ENCODE peak calls at places on chromosomes 4 and X, in nine cellular contexts. X is fibroblast of mammary gland; Z is left lung; J is mucosa of descending colon; S is cardiac muscle cell; I is mammary epithelial cell; Y is DND-41; W is PC-9; R is CD8-positive, alpha-beta T cell. M is an unnamed sample.
A peak's percentile ranks its signal among the peaks of the same experiment; 100 is the strongest.

GRCh38 chr4:76016383-76016782 is 6.9 kb downstream of the CXCL10 start:
- DNase-seq in S (no peak), W (peak; percentile 28), X (no peak), Y (no peak), R (no peak), I (peak; percentile 80), Z (no peak), J (no peak), M (no peak)

GRCh38 chrX:112642349-112642748 is 37.4 kb downstream of the LHFPL1 start:
- DNase-seq in W (peak; percentile 18), Z (no peak), R (peak; percentile 0), J (peak; percentile 23), X (peak; percentile 64), Y (peak; percentile 55), I (peak; percentile 43), S (peak; percentile 77), M (peak; percentile 20)

GRCh38 chrX:70171636-70172035 is 5.6 kb upstream of the DGAT2L6 start:
- DNase-seq in W (no peak), S (no peak), Z (no peak), Y (no peak), I (peak; percentile 51), X (peak; percentile 28), J (no peak), R (no peak), M (no peak)

GRCh38 chr4:155371432-155372043 is 5.2 kb downstream of the MAP9 start:
- DNase-seq in S (peak; percentile 33), Z (no peak), Y (no peak), R (no peak), J (no peak), X (peak; percentile 53), W (no peak), I (peak; percentile 5), M (no peak)

GRCh38 chr4:89657931-89658700 is 178.8 kb downstream of the SNCA start:
- DNase-seq in X (peak; percentile 53), Z (no peak), J (no peak), R (no peak), W (no peak), I (no peak), S (peak; percentile 13), Y (no peak), M (no peak)

GRCh38 chr4:106160560-106160959 is 155.4 kb downstream of the TBCK start:
- DNase-seq in J (no peak), X (no peak), Y (no peak), W (no peak), I (no peak), Z (no peak), R (no peak), S (no peak), M (no peak)

GRCh38 chrX:71637253-71637618 is 18.9 kb upstream of the CXCR3 start:
- DNase-seq in X (peak; percentile 52), W (no peak), R (no peak), J (no peak), S (no peak), I (no peak), Z (no peak), Y (no peak), M (no peak)

GRCh38 chrX:2584216-2584615 is 83.4 kb upstream of the DHRSX start:
- DNase-seq in Y (no peak), I (no peak), X (no peak), J (no peak), W (no peak), R (no peak), Z (no peak), S (peak; percentile 26), M (no peak)

GRCh38 chrX:76279007-76279406 is 106.1 kb downstream of the PBDC1 start:
- DNase-seq in S (peak; percentile 43), W (peak; percentile 31), J (peak; percentile 62), X (peak; percentile 57), Z (no peak), Y (peak; percentile 42), I (peak; percentile 29), R (peak; percentile 2), M (peak; percentile 43)

GRCh38 chrX:23385242-23385641 is 50.6 kb downstream of the PTCHD1 start:
- DNase-seq in Y (no peak), R (no peak), Z (no peak), X (no peak), S (no peak), J (no peak), I (no peak), W (no peak), M (no peak)

GRCh38 chrX:153645921-153646481 is 1.0 kb upstream of the DUSP9 start:
- DNase-seq in S (no peak), R (no peak), X (no peak), J (no peak), W (peak; percentile 30), Z (no peak), Y (no peak), I (no peak), M (no peak)

GRCh38 chrX:153643431-153644351 is 3.3 kb upstream of the DUSP9 start:
- DNase-seq in J (no peak), R (no peak), W (no peak), I (no peak), Z (no peak), Y (no peak), S (peak; percentile 51), X (no peak), M (no peak)

GRCh38 chrX:153642655-153643430 is 4.2 kb upstream of the DUSP9 start:
- DNase-seq in Y (no peak), J (no peak), S (no peak), W (no peak), X (no peak), R (no peak), I (no peak), Z (no peak), M (no peak)

GRCh38 chrX:153645151-153645550 is 1.9 kb upstream of the DUSP9 start:
- DNase-seq in J (no peak), I (no peak), X (no peak), R (no peak), W (no peak), Z (no peak), S (no peak), Y (no peak), M (no peak)

GRCh38 chrX:153644356-153645125 is 2.5 kb upstream of the DUSP9 start:
- DNase-seq in Z (no peak), R (no peak), W (no peak), J (no peak), X (no peak), S (peak; percentile 46), Y (no peak), I (no peak), M (no peak)
- TF ChIP-seq CTCF in Z (no peak), R (no peak), W (no peak), J (no peak), X (no peak), S (no peak), Y (no peak), I (no peak), M (peak; percentile 10)

GRCh38 chr4:143531368-143531767 is 17.9 kb downstream of the SMARCA5 start:
- DNase-seq in W (no peak), J (no peak), Y (no peak), X (peak; percentile 16), R (no peak), I (no peak), Z (no peak), S (no peak), M (no peak)
- TF ChIP-seq CTCF in W (peak; percentile 39), J (no peak), Y (peak; percentile 52), X (peak; percentile 48), R (peak; percentile 15), I (peak; percentile 41), Z (no peak), S (peak; percentile 44), M (no peak)

GRCh38 chrX:12076046-12076445 is 62.2 kb upstream of the FRMPD4 start:
- DNase-seq in X (peak; percentile 16), Y (no peak), J (no peak), Z (no peak), I (peak; percentile 26), S (no peak), W (no peak), R (no peak), M (peak; percentile 1)
- TF ChIP-seq CTCF in X (peak; percentile 23), Y (no peak), J (no peak), Z (no peak), I (peak; percentile 64), S (peak; percentile 40), W (no peak), R (no peak), M (no peak)

GRCh38 chr4:141711211-141711610 is 74.8 kb downstream of the IL15 start:
- DNase-seq in I (peak; percentile 8), X (peak; percentile 54), S (peak; percentile 15), J (peak; percentile 41), W (no peak), Y (no peak), R (no peak), Z (no peak), M (peak; percentile 3)
- TF ChIP-seq CTCF in I (peak; percentile 80), X (peak; percentile 90), S (peak; percentile 86), J (peak; percentile 20), W (peak; percentile 41), Y (peak; percentile 46), R (no peak), Z (peak; percentile 28), M (peak; percentile 43)

GRCh38 chr4:108094923-108095482 is 73.7 kb downstream of the LEF1 start:
- DNase-seq in R (no peak), I (no peak), S (no peak), W (no peak), Y (no peak), Z (no peak), J (no peak), X (no peak), M (no peak)
- TF ChIP-seq CTCF in R (peak; percentile 35), I (no peak), S (no peak), W (no peak), Y (peak; percentile 39), Z (no peak), J (no peak), X (no peak), M (no peak)